ENCODE peak calls at places on chromosomes 1 and 21, in six cellular contexts. A is HFF-Myc; J is stimulated activated CD4-positive, alpha-beta T cell treated with anti-CD3 and anti-CD28 coated beads, Interleukin-2, amount 100 ng/mL, for 48 hours; X is SK-N-SH; Y is RPMI7951; L is left ventricle myocardium inferior. W is an unnamed sample.

GRCh38 chr1:206503591-206504362 is 3.6 kb upstream of the RASSF5 start:
- DNase-seq in Y (peak; percentile 99), L (no peak), J (peak; percentile 50), X (no peak), A (peak; percentile 93), W (no peak)

GRCh38 chr1:29280780-29281131 is 44.4 kb downstream of the PTPRU start:
- DNase-seq in X (no peak), Y (peak; percentile 72), L (no peak), A (no peak), J (no peak), W (peak; percentile 32)

GRCh38 chr1:204124639-204125038 is 27.2 kb downstream of the ETNK2 start:
- DNase-seq in L (no peak), Y (no peak), A (no peak), X (no peak), J (no peak), W (no peak)

GRCh38 chr1:224929335-224930237 is at the start of gene DNAH14:
- DNase-seq in J (peak; percentile 0), A (peak; percentile 43), X (peak; percentile 92), Y (peak; percentile 80), L (peak; percentile 52), W (peak; percentile 85)

GRCh38 chr1:8554956-8555534 is 237.1 kb downstream of the SLC45A1 start:
- DNase-seq in A (no peak), L (no peak), J (no peak), Y (peak; percentile 65), X (no peak), W (no peak)

GRCh38 chr1:155078496-155079209 is at the start of gene EFNA3:
- DNase-seq in Y (peak; percentile 50), J (peak; percentile 54), X (peak; percentile 98), A (no peak), L (peak; percentile 77), W (peak; percentile 89)

GRCh38 chr1:236845830-236846229 is 50.7 kb downstream of the MTR start:
- DNase-seq in J (no peak), A (no peak), X (no peak), Y (no peak), L (no peak), W (no peak)

GRCh38 chr1:37515185-37516034 is 844 bp upstream of the MEAF6 start:
- DNase-seq in J (no peak), Y (no peak), L (no peak), X (no peak), A (no peak), W (no peak)

GRCh38 chr1:171841050-171841910 is at the start of gene DNM3:
- DNase-seq in A (peak; percentile 37), X (peak; percentile 97), J (peak; percentile 63), L (peak; percentile 82), Y (peak; percentile 75), W (peak; percentile 95)

GRCh38 chr1:44655609-44656008 is 18.7 kb downstream of the TMEM53 start:
- DNase-seq in J (no peak), Y (peak; percentile 30), L (no peak), X (peak; percentile 75), A (no peak), W (no peak)

GRCh38 chr1:109539676-109540075 is at the start of gene GPR61:
- DNase-seq in X (no peak), L (no peak), J (no peak), A (no peak), Y (no peak), W (no peak)

GRCh38 chr1:29875557-29876028 is 639.3 kb downstream of the PTPRU start:
- DNase-seq in L (no peak), J (no peak), A (no peak), X (peak; percentile 27), Y (no peak), W (no peak)

GRCh38 chr1:21162740-21163464 is 13.8 kb downstream of the EIF4G3 start:
- DNase-seq in L (no peak), J (no peak), X (no peak), A (no peak), Y (no peak), W (no peak)

GRCh38 chr1:205491794-205492193 is 12.7 kb upstream of the CDK18 start:
- DNase-seq in X (no peak), J (no peak), A (no peak), L (no peak), Y (no peak), W (no peak)

GRCh38 chr1:192951961-192952460 is 107.1 kb downstream of the UCHL5 start:
- DNase-seq in Y (peak; percentile 86), L (no peak), X (no peak), J (no peak), A (peak; percentile 72), W (no peak)

GRCh38 chr1:93588955-93589354 is 92.7 kb downstream of the BCAR3 start:
- DNase-seq in A (no peak), Y (no peak), X (no peak), J (no peak), L (no peak), W (no peak)

GRCh38 chr21:14454642-14455009 is 71.7 kb upstream of the HSPA13 start:
- DNase-seq in Y (no peak), X (no peak), L (no peak), J (no peak), A (no peak), W (no peak)

GRCh38 chr1:9621032-9621431 is 30.5 kb upstream of the PIK3CD start:
- DNase-seq in A (peak; percentile 3), J (no peak), Y (peak; percentile 12), L (no peak), X (no peak), W (no peak)

GRCh38 chr1:218344814-218345672 is at the start of gene TGFB2:
- DNase-seq in J (no peak), X (no peak), L (no peak), A (no peak), Y (peak; percentile 86), W (peak; percentile 60)

GRCh38 chr1:55212349-55213028 is 2.7 kb downstream of the USP24 start:
- DNase-seq in J (no peak), A (no peak), Y (no peak), X (no peak), L (no peak), W (no peak)

GRCh38 chr1:108791790-108792189 is 45.3 kb downstream of the STXBP3 start:
- DNase-seq in X (no peak), Y (no peak), J (no peak), L (no peak), A (no peak), W (no peak)

GRCh38 chr1:3543076-3544049 is 67.9 kb downstream of the MEGF6 start:
- DNase-seq in X (peak; percentile 61), A (no peak), Y (peak; percentile 95), J (no peak), L (no peak), W (peak; percentile 64)

GRCh38 chr21:34243562-34243961 is 120.2 kb upstream of the KCNE2 start:
- DNase-seq in Y (peak; percentile 36), A (peak; percentile 14), L (no peak), J (peak; percentile 1), X (peak; percentile 20), W (no peak)

GRCh38 chr1:208107817-208108608 is 136.2 kb downstream of the PLXNA2 start:
- DNase-seq in Y (peak; percentile 93), J (no peak), L (no peak), A (no peak), X (no peak), W (no peak)

GRCh38 chr1:51214615-51215131 is 21.4 kb upstream of the RNF11 start:
- DNase-seq in J (no peak), Y (peak; percentile 54), L (no peak), X (no peak), A (no peak), W (no peak)

GRCh38 chr1:161506336-161507223 is 1.3 kb downstream of the FCGR2A start:
- DNase-seq in A (peak; percentile 43), Y (peak; percentile 36), X (no peak), J (no peak), L (peak; percentile 25), W (no peak)

GRCh38 chr1:157170677-157171515 is 32.7 kb upstream of the ETV3 start:
- DNase-seq in J (peak; percentile 54), Y (peak; percentile 21), A (no peak), X (no peak), L (no peak), W (peak; percentile 72)

GRCh38 chr1:214314178-214314843 is 33.4 kb downstream of the SMYD2 start:
- DNase-seq in J (no peak), X (no peak), L (no peak), Y (no peak), A (no peak), W (no peak)

GRCh38 chr1:42381424-42381673 is 757 bp downstream of the RIMKLA start:
- DNase-seq in Y (no peak), A (no peak), L (no peak), X (no peak), J (no peak), W (no peak)

GRCh38 chr21:45857761-45858160 is 123.8 kb upstream of the COL6A1 start:
- DNase-seq in J (no peak), A (no peak), X (no peak), Y (no peak), L (no peak), W (peak; percentile 30)

GRCh38 chr1:21564521-21565095 is 55.4 kb downstream of the ALPL start:
- DNase-seq in A (no peak), L (no peak), X (no peak), Y (peak; percentile 27), J (no peak), W (no peak)

GRCh38 chr1:19772053-19772452 is 27.7 kb downstream of the TMCO4 start:
- DNase-seq in J (no peak), Y (no peak), X (no peak), L (no peak), A (no peak), W (no peak)

W was measured in ecto neural progenitor cell.